ENCODE peak calls at places on chromosome 4, in nine cellular contexts. I is transverse colon, K is sigmoid colon, H is H1, D is A549, F is suprapubic skin, M is stomach, P is K562, B is upper lobe of left lung. J is an unnamed sample. For H3K9me3, the result is how much of the 10 kb centered on the place peaks cover.

GRCh38 chr4:97593248-97593647 is 550.0 kb downstream of the STPG2 start:
- DNase-seq in D (no peak), P (no peak), B (no peak), I (no peak), M (no peak), K (peak), H (no peak), F (no peak), J (no peak)

GRCh38 chr4:26583538-26583864 is 383 bp upstream of the TBC1D19 start:
- DNase-seq in I (no peak), M (no peak), D (no peak), F (no peak), H (no peak), P (no peak), B (no peak), K (no peak), J (no peak)

GRCh38 chr4:152938237-152938969 is 2.3 kb downstream of the FHDC1 start:
- DNase-seq in P (no peak), F (no peak), K (no peak), I (peak), D (no peak), M (peak), H (no peak), B (peak), J (no peak)

GRCh38 chr4:3725936-3726895 is 40.0 kb upstream of the ADRA2C start:
- DNase-seq in H (no peak), F (no peak), D (peak), B (no peak), P (no peak), M (no peak), K (no peak), I (no peak), J (no peak)

GRCh38 chr4:13452927-13453579 is 31.1 kb downstream of the RAB28 start:
- DNase-seq in H (no peak), P (no peak), B (no peak), I (no peak), M (no peak), K (no peak), D (no peak), F (no peak), J (no peak)

GRCh38 chr4:173415885-173416658 is 17.2 kb upstream of the SCRG1 start:
- DNase-seq in B (peak), H (no peak), K (peak), F (peak), M (peak), I (peak), P (no peak), D (no peak), J (peak)

GRCh38 chr4:143437937-143438336 is 75.6 kb upstream of the SMARCA5 start:
- DNase-seq in H (no peak), K (no peak), D (no peak), M (no peak), B (no peak), F (no peak), I (no peak), P (no peak), J (no peak)

GRCh38 chr4:25795566-25796454 is 67.0 kb downstream of the SEL1L3 start:
- DNase-seq in D (no peak), H (peak), P (no peak), M (no peak), I (no peak), K (no peak), B (no peak), F (no peak), J (no peak)

DNA sequence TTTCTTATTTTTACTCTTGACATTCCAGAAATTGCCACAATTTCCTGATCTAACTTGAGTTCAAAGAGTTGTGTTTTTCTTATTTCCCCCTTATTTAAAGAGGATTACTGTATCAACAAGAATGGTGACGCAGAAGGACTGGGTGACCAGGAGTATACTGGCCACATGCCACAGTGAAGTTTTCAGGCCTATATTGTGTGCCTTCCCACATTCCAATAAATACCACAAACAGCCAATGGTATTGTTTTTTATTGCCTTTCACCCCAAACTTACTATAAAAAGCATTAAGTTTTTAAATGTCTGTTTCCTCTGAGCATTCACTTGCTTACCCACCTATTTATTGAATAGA is 249.4 kb upstream of the TET2 start:
- DNase-seq in K (no peak), F (no peak), D (no peak), P (no peak), I (no peak), M (no peak), H (no peak), B (no peak), J (no peak)
- TF ChIP-seq EP300 in K (no peak), F (no peak), D (no peak), P (no peak), I (no peak), M (no peak), H (no peak), B (no peak), J (no peak)

GRCh38 chr4:182189107-182189878 is 53.9 kb upstream of the TENM3 start:
- DNase-seq in I (no peak), P (peak), B (no peak), D (peak), H (no peak), M (no peak), F (no peak), K (no peak), J (no peak)
- H3K9me3 ChIP-seq in I (under half), P (under half), B (under half), D (under half), H (under half), M (under half), F (under half), K (under half), J (under half)

DNA sequence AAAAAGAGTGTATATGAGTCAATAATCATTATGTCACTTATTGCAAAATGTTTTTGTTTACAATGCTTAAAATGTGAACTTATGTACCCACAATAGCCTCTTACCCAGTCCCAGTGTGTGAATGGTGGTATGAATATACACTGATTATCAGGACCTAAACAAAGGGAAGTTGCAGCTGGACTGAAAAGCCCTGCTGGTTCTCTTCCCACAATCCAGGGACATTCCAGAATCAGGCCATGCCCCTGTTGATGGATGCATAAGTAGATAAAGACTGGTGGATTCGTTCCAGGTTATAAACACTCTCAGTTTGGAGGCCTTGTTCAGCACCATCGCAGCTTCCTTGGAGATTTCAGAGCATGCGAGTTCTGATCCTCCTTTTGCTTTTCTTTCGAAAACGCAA is 2.2 kb upstream of the CSN3 start:
- DNase-seq in D (no peak), B (no peak), I (no peak), H (no peak), F (no peak), K (no peak), M (no peak), P (no peak), J (no peak)
- TF ChIP-seq EP300 in D (no peak), B (no peak), I (no peak), H (no peak), F (no peak), K (no peak), M (no peak), P (no peak), J (no peak)

DNA sequence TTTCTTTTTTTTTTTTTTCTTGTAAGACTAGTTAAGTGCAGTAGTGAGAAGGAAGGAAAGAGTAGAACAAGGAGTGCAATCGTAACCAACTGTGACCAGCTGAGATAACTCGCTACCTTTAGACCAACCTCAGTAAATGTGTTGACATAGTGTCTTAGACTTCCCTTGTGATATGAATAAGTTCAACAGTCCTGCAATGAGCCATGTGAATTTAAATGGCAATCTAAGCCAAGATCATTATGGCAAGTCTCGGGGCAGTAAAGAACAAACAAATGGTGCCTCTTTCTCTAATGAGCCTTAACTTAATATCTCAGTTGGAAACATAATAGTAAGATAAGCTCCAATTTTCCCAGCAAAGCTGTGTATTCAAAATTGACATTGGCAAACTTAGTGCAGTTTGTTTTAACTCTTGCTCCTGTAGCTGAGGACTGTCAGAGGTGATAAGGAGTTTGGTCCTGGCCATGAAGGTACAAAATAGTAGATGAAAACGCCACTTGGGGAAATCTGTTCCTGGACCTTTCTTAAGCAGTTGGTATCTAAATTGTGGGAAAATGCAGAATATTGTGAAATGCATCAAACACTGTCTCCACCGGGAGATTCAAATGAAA is 13.8 kb upstream of the RELL1 start:
- DNase-seq in B (no peak), F (no peak), D (no peak), M (no peak), K (no peak), I (no peak), P (no peak), H (no peak), J (no peak)
- H3K9me3 ChIP-seq in B (under half), F (under half), D (under half), M (under half), K (under half), I (under half), P (under half), H (under half), J (under half)

DNA sequence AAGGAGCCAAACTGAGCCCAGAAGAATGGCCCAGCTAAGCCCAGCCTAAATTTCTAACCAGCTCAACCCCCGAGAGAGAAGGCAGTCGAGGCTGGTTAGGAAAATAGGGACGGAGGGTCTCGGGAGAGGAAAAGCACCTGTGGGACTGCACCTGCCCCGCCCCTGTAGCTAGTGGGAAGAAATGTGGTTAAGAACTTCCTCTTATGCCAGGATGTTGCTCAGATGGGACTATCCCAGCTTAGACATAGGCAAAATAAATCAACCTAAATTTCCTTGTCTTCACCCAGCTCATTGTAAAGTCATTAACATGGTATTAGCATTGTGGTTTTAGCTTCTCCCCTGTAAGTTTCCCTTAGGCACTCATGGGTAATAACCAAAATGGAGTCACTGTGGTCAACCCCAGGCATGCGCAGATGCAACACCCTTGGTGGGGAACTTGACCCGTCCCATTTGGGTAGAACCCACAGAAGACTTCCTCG is 86.8 kb downstream of the ZNF718 start:
- DNase-seq in I (no peak), B (no peak), D (no peak), H (no peak), K (no peak), F (no peak), P (no peak), M (no peak), J (no peak)
- TF ChIP-seq EP300 in I (no peak), B (no peak), D (no peak), H (no peak), K (no peak), F (no peak), P (no peak), M (no peak), J (no peak)

GRCh38 chr4:373062-373839 is 35.6 kb downstream of the ZNF141 start:
- DNase-seq in I (no peak), H (no peak), B (no peak), P (no peak), M (no peak), F (no peak), D (no peak), K (no peak), J (no peak)
- H3K9me3 ChIP-seq in I (half or more), H (half or more), B (half or more), P (under half), M (half or more), F (half or more), D (half or more), K (under half), J (under half)

GRCh38 chr4:118825799-118826198 is 10.1 kb downstream of the SEC24D start:
- DNase-seq in H (no peak), I (no peak), F (no peak), P (no peak), M (no peak), B (no peak), K (no peak), D (no peak), J (no peak)

GRCh38 chr4:118824141-118824540 is 11.8 kb downstream of the SEC24D start:
- DNase-seq in P (no peak), D (no peak), H (no peak), B (no peak), I (no peak), M (no peak), F (no peak), K (no peak), J (no peak)

GRCh38 chr4:118829107-118829506 is 6.8 kb downstream of the SEC24D start:
- DNase-seq in K (no peak), D (no peak), M (no peak), P (no peak), F (no peak), B (no peak), I (no peak), H (no peak), J (no peak)

GRCh38 chr4:118823471-118823870 is 12.5 kb downstream of the SEC24D start:
- DNase-seq in K (no peak), P (no peak), F (no peak), M (peak), B (peak), I (peak), H (no peak), D (no peak), J (no peak)

DNA sequence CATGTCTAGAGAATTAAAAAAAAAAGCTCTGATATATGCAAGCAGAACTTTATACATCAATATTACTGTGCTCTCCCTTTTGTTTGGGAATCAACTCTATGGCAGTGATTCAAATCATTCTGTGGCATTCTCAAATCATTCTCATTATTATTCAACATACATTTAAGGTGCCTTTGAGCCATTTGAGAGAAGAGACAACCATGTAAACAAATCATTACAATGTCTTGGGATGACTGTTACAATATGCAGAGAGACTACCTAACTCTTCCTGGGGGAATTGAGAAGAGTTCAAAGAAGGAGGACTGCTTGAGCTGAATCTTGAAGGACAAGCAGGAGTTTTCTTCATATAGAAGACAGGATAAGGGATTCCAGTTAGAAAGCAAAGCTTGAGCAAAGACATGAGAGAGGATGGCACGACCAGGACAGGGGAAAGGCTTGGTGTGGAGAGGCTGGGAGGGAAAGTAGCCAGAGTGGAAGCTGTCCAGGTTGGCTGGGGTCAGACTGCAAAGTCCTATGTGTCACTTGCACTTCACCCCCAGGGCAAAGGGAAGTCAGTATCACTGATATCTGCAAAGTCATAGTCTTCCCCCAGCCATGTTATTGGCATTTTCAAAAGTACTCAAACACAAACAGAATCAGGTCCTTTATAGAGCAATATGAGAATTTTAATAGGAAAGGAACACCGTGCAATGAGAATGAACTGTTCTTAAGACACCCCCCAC is 9.0 kb downstream of the SEC24D start:
- DNase-seq in I (no peak), D (no peak), P (peak), B (no peak), F (no peak), H (no peak), K (no peak), M (no peak), J (no peak)
- TF ChIP-seq EP300 in I (no peak), D (no peak), P (no peak), B (no peak), F (no peak), H (no peak), K (no peak), M (no peak), J (no peak)

GRCh38 chr4:183384983-183385382 is 59.5 kb upstream of the CDKN2AIP start:
- DNase-seq in F (no peak), I (no peak), B (no peak), D (no peak), P (no peak), M (no peak), K (no peak), H (no peak), J (no peak)

GRCh38 chr4:183377491-183377890 is 55.3 kb upstream of the CLDN24 start:
- DNase-seq in D (no peak), H (no peak), K (no peak), B (no peak), I (no peak), F (no peak), M (no peak), P (no peak), J (no peak)

GRCh38 chr4:183384516-183384915 is 59.9 kb upstream of the CDKN2AIP start:
- DNase-seq in M (no peak), H (no peak), P (no peak), K (peak), F (no peak), I (no peak), D (no peak), B (no peak), J (no peak)

GRCh38 chr4:183383606-183384005 is 60.8 kb upstream of the CDKN2AIP start:
- DNase-seq in D (no peak), I (no peak), H (no peak), F (no peak), M (no peak), B (no peak), P (no peak), K (peak), J (no peak)

DNA sequence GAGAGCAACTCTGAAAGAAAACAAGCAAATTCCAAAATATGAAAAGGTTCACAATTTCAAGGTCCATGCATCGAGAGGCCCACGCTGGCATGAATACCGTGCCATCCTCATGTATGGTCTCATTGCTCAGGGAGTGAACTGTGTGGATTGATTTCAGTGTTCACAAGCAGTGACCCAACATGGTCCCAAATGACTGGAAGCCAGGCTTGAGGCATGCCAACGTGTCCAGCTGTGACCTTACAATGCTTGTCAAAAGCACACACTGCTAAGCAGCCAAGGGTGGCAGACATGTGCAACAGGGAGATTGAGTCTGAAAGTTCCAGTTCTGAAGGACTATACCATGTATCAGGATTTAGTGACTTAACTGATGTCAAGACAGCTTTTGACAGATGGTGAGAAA is 58.7 kb upstream of the CLDN24 start:
- DNase-seq in D (no peak), P (no peak), I (no peak), M (no peak), K (peak), H (no peak), B (no peak), F (no peak), J (no peak)
- H3K9me3 ChIP-seq in D (under half), P (under half), I (under half), M (under half), K (under half), H (under half), B (under half), F (under half), J (under half)

J was measured in tibial nerve.